ENCODE peak calls at places on chromosomes 7 and 10, in ten cellular contexts. B is dorsolateral prefrontal cortex; M is cardiac fibroblast; V is activated T-cell treated with anti-CD3 and anti-CD28 coated beads, Interleukin-2, amount 50 U/mL, for 24 hours; Y is germinal center; A is left colon; D is NCI-H69; N is nucleus accumbens; K is neuronal stem cell; H is neural crest cell. X is an unnamed sample.

GRCh38 chr10:122639801-122640200 is 59.8 kb downstream of the C10orf120 start:
- DNase-seq in N (no peak), H (no peak), D (no peak), B (no peak), A (no peak), M (no peak), K (no peak), V (no peak), Y (no peak), X (no peak)

GRCh38 chr10:70699659-70700174 is 27.4 kb downstream of the ADAMTS14 start:
- DNase-seq in N (no peak), Y (no peak), H (no peak), M (no peak), B (no peak), A (no peak), K (no peak), V (no peak), D (no peak), X (peak)

GRCh38 chr10:77737608-77738007 is 100.0 kb upstream of the KCNMA1 start:
- DNase-seq in D (no peak), B (no peak), H (no peak), K (no peak), V (no peak), M (peak), N (no peak), Y (no peak), A (no peak), X (no peak)

GRCh38 chr7:45680776-45681175 is 106.6 kb downstream of the ADCY1 start:
- DNase-seq in H (no peak), N (no peak), A (no peak), V (no peak), K (no peak), M (no peak), D (no peak), B (no peak), Y (no peak), X (no peak)

GRCh38 chr10:129107525-129107924 is 359.5 kb upstream of the MGMT start:
- DNase-seq in B (no peak), A (no peak), H (no peak), Y (no peak), K (no peak), V (no peak), D (no peak), N (no peak), M (no peak), X (no peak)

GRCh38 chr7:42254217-42254616 is 17.2 kb upstream of the GLI3 start:
- DNase-seq in Y (no peak), V (no peak), D (no peak), H (no peak), B (no peak), M (peak), N (no peak), A (no peak), K (no peak), X (no peak)

GRCh38 chr7:157541796-157542668 is 205.2 kb downstream of the DNAJB6 start:
- DNase-seq in Y (no peak), B (peak), H (no peak), D (no peak), A (peak), N (no peak), K (no peak), M (no peak), V (no peak), X (no peak)

GRCh38 chr10:28681345-28681763 is 4.0 kb downstream of the BAMBI start:
- DNase-seq in H (no peak), V (no peak), A (no peak), M (no peak), N (no peak), B (no peak), Y (no peak), K (no peak), D (peak), X (no peak)

GRCh38 chr10:86247588-86247987 is 119.0 kb downstream of the GRID1 start:
- DNase-seq in B (no peak), K (no peak), M (no peak), Y (no peak), N (no peak), H (no peak), D (no peak), V (no peak), A (no peak), X (no peak)

GRCh38 chr10:110857265-110858158 is 14.2 kb upstream of the PDCD4 start:
- DNase-seq in B (no peak), H (no peak), M (peak), V (no peak), Y (no peak), A (peak), D (peak), K (no peak), N (no peak), X (no peak)

GRCh38 chr7:146090023-146090645 is 26.5 kb upstream of the CNTNAP2 start:
- DNase-seq in N (no peak), Y (peak), H (no peak), B (no peak), M (peak), K (no peak), V (no peak), D (peak), A (no peak), X (peak)

GRCh38 chr7:15891151-15891842 is 204.8 kb upstream of the MEOX2 start:
- DNase-seq in D (no peak), M (peak), N (no peak), B (no peak), A (no peak), H (no peak), K (no peak), Y (no peak), V (no peak), X (no peak)

X was measured in nephron progenitor cell.